ENCODE peak calls at places on chromosomes 13 and 19, in six cellular contexts. O is HepG2, J is A549, M is SK-N-SH, K is H1, C is K562. G is an unnamed sample.

GRCh38 chr13:35648109-35648508 is 171.6 kb upstream of the MAB21L1 start:
- DNase-seq in O (no peak), J (no peak), M (no peak), K (no peak), C (no peak), G (no peak)

GRCh38 chr19:8240274-8241229 is 31.4 kb downstream of the CERS4 start:
- DNase-seq in O (peak), J (no peak), M (peak), K (peak), C (peak), G (peak)

GRCh38 chr19:51771369-51771768 is 10.4 kb downstream of the FPR2 start:
- DNase-seq in O (no peak), J (no peak), M (no peak), K (no peak), C (no peak), G (no peak)

GRCh38 chr19:55838906-55839305 is 2.6 kb downstream of the NLRP4 start:
- DNase-seq in O (no peak), J (no peak), M (no peak), K (no peak), C (no peak), G (no peak)

GRCh38 chr13:36130542-36131214 is 504 bp downstream of the DCLK1 start:
- DNase-seq in O (no peak), J (no peak), M (peak), K (peak), C (no peak), G (no peak)

GRCh38 chr13:52195052-52195837 is 35.8 kb upstream of the NEK3 start:
- DNase-seq in O (no peak), J (no peak), M (peak), K (peak), C (no peak), G (no peak)

GRCh38 chr19:11098861-11099260 is 9.6 kb downstream of the LDLR start:
- DNase-seq in O (no peak), J (no peak), M (no peak), K (no peak), C (no peak), G (no peak)

GRCh38 chr13:60329221-60329983 is 67.6 kb upstream of the TDRD3 start:
- DNase-seq in O (peak), J (no peak), M (peak), K (peak), C (peak), G (peak)

GRCh38 chr13:110244096-110244830 is 62.7 kb downstream of the COL4A1 start:
- DNase-seq in O (no peak), J (no peak), M (no peak), K (peak), C (no peak), G (no peak)

GRCh38 chr19:811511-812048 is 10.2 kb downstream of the PLPPR3 start:
- DNase-seq in O (no peak), J (no peak), M (no peak), K (no peak), C (no peak), G (no peak)

GRCh38 chr13:46489586-46490023 is 63.4 kb upstream of the LRCH1 start:
- DNase-seq in O (no peak), J (no peak), M (no peak), K (no peak), C (no peak), G (no peak)

GRCh38 chr19:56840452-56841193 is at the start of the genes PEG3 and ZIM2:
- DNase-seq in O (peak), J (no peak), M (peak), K (no peak), C (no peak), G (no peak)

GRCh38 chr13:26946675-26947342 is 186.2 kb upstream of the GPR12 start:
- DNase-seq in O (peak), J (peak), M (peak), K (no peak), C (peak), G (peak)

GRCh38 chr13:40026174-40026585 is 370.7 kb downstream of the COG6 start:
- DNase-seq in O (no peak), J (no peak), M (no peak), K (no peak), C (no peak), G (peak)

GRCh38 chr13:71515639-71516038 is 351.4 kb downstream of the DACH1 start:
- DNase-seq in O (no peak), J (no peak), M (no peak), K (no peak), C (no peak), G (no peak)

GRCh38 chr19:12484371-12485322 is at the start of gene ZNF709:
- DNase-seq in O (peak), J (no peak), M (peak), K (peak), C (peak), G (peak)
- TF ChIP-seq CHD2 in O (no peak), J (no peak), M (peak), K (peak), C (peak), G (peak)

GRCh38 chr19:32876919-32877285 is 7.3 kb upstream of the SLC7A9 start:
- DNase-seq in O (no peak), J (no peak), M (no peak), K (peak), C (no peak), G (no peak)
- TF ChIP-seq CHD2 in O (no peak), J (no peak), M (no peak), K (no peak), C (no peak), G (no peak)

DNA sequence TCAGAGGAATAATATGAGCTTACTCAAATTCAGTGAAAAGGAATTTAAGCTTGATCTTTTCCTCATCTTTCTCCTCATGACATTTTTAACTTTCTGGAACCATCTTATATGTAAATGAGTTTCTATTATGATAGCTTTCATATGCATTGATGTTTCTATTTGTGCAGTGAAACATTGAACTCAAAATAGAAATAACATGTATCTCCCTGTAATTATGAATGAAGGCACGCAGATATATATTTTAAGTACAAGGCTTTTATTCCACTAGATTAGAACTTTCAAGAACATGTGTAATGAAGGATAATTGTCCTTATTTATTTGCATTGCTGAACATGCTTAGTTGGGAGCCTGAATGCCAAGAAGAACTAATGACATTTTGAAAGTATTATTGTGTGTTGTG is 1391.7 kb upstream of the MIR17HG start:
- DNase-seq in O (no peak), J (no peak), M (no peak), K (no peak), C (no peak), G (no peak)
- TF ChIP-seq CHD2 in O (no peak), J (no peak), M (no peak), K (no peak), C (no peak), G (no peak)

GRCh38 chr13:20188649-20189553 is 3.8 kb downstream of the GJB2 start:
- DNase-seq in O (no peak), J (no peak), M (peak), K (peak), C (peak), G (no peak)
- TF ChIP-seq CHD2 in O (no peak), J (no peak), M (no peak), K (no peak), C (no peak), G (no peak)

GRCh38 chr13:33153421-33154381 is 131.9 kb downstream of the STARD13 start:
- DNase-seq in O (peak), J (no peak), M (no peak), K (no peak), C (no peak), G (no peak)
- TF ChIP-seq CHD2 in O (no peak), J (no peak), M (no peak), K (no peak), C (no peak), G (no peak)

DNA sequence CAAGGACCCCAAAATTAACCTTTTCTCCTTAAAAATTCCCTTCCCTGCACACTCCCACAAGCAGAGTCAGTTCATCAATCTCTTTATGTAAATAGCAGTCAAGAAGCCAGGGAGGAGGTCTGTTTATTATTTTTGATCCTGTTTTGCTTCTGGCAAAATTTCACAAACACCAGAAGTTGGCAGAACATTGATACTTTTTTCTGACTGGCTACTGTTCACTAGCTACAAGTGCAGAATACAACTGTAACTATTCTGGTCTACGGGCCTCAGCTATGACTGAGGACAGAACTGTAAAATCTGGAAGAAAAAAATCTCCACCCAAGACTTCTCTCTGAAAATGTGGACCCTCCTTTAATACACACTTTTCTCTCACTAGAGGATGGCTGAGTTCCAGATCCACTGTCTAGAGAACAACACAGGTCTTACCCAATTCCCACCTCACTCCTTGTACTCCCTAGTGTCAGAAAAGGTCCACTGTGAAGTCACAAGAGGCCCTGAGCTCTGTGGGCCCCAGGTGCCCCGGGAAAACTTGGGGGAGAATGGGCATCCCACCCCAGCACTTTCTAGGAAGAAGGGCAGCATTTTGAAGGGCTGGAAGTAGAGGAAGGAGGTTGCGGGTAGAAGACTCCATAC is 14.5 kb downstream of the STARD13 start:
- DNase-seq in O (no peak), J (no peak), M (no peak), K (no peak), C (no peak), G (no peak)
- TF ChIP-seq CHD2 in O (no peak), J (no peak), M (no peak), K (no peak), C (no peak), G (no peak)

G was measured in GM12878.